ENCODE peak calls at places on chromosome 11, in six cellular contexts. O is transverse colon, V is HCT116, S is stomach, R is prostate gland, Z is esophagus muscularis mucosa. Q is an unnamed sample.

GRCh38 chr11:110907629-110908028 is 195.4 kb upstream of the ARHGAP20 start:
- DNase-seq in Z (peak), R (peak), V (no peak), O (peak), S (peak), Q (no peak)

GRCh38 chr11:130528862-130529261 is 80.4 kb downstream of the ADAMTS15 start:
- DNase-seq in O (no peak), S (no peak), V (no peak), R (no peak), Z (no peak), Q (no peak)

GRCh38 chr11:59891781-59892181 is 13.2 kb downstream of the OOSP3 start:
- DNase-seq in R (no peak), V (no peak), Z (no peak), O (no peak), S (no peak), Q (no peak)

GRCh38 chr11:114063829-114064201 is 4.3 kb downstream of the ZBTB16 start:
- DNase-seq in O (no peak), S (no peak), V (no peak), R (no peak), Z (no peak), Q (no peak)

GRCh38 chr11:65065898-65066297 is 7.5 kb upstream of the NAALADL1 start:
- DNase-seq in Z (no peak), R (no peak), O (no peak), S (no peak), V (no peak), Q (no peak)

GRCh38 chr11:41146326-41146725 is 313.1 kb downstream of the LRRC4C start:
- DNase-seq in V (no peak), R (no peak), O (no peak), S (no peak), Z (no peak), Q (no peak)

GRCh38 chr11:134752526-134752925 is 340.5 kb upstream of the B3GAT1 start:
- DNase-seq in S (no peak), V (no peak), O (no peak), R (no peak), Z (peak), Q (no peak)

GRCh38 chr11:34358666-34359547 is 1.1 kb upstream of the ABTB2 start:
- DNase-seq in V (peak), O (peak), Z (peak), S (peak), R (peak), Q (peak)

GRCh38 chr11:65378208-65378927 is 4.1 kb downstream of the SLC25A45 start:
- DNase-seq in V (no peak), O (peak), R (no peak), Z (no peak), S (no peak), Q (no peak)

GRCh38 chr11:99275521-99275920 is 254.8 kb downstream of the CNTN5 start:
- DNase-seq in S (no peak), R (no peak), O (no peak), V (no peak), Z (no peak), Q (no peak)

DNA sequence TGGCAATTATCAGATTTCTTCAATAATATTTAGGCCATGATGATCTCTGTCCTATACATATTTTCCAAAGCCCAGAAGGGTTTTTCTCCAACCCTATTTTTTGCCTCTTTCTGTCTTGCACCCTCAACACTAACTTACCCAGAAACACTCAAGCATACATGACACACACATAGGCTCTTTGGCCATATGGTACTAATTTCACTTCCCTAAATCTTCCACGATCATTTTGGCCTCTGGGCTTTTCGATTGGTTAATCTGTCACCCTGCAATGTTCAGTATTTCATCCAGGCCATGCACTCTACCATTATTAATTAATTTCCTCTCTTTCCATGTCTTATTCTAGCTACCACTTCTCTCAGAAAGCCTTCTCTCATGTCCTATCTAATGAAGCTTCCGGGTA is 59.8 kb downstream of the LUZP2 start:
- DNase-seq in V (no peak), S (no peak), Z (no peak), R (no peak), O (no peak), Q (no peak)
- TF ChIP-seq POLR2A in V (no peak), S (no peak), Z (no peak), R (no peak), O (no peak), Q (no peak)

GRCh38 chr11:45154276-45154675 is 7.8 kb downstream of the PRDM11 start:
- DNase-seq in V (no peak), Z (no peak), O (no peak), S (peak), R (no peak), Q (no peak)

GRCh38 chr11:45156201-45156600 is 9.8 kb downstream of the PRDM11 start:
- DNase-seq in R (no peak), S (no peak), Z (no peak), O (no peak), V (no peak), Q (no peak)

GRCh38 chr11:45155627-45156180 is 9.3 kb downstream of the PRDM11 start:
- DNase-seq in Z (no peak), S (no peak), R (no peak), V (no peak), O (no peak), Q (no peak)

GRCh38 chr11:45156731-45157130 is 10.3 kb downstream of the PRDM11 start:
- DNase-seq in O (no peak), S (peak), Z (no peak), V (no peak), R (no peak), Q (no peak)

GRCh38 chr11:45155058-45155551 is 8.7 kb downstream of the PRDM11 start:
- DNase-seq in V (no peak), R (no peak), O (no peak), S (peak), Z (no peak), Q (no peak)
- TF ChIP-seq POLR2AphosphoS5 in V (no peak), R (no peak), O (no peak), S (no peak), Z (no peak), Q (no peak)

GRCh38 chr11:11624206-11624605 is 2.4 kb upstream of the GALNT18 start:
- DNase-seq in V (no peak), Z (no peak), R (no peak), O (no peak), S (no peak), Q (no peak)

GRCh38 chr11:11620251-11620965 is 1.4 kb downstream of the GALNT18 start:
- DNase-seq in V (peak), O (peak), S (peak), R (peak), Z (peak), Q (peak)

GRCh38 chr11:11622772-11623531 is 1.1 kb upstream of the GALNT18 start:
- DNase-seq in V (no peak), Z (peak), R (peak), O (no peak), S (no peak), Q (no peak)

GRCh38 chr11:11620966-11621880 is 582 bp downstream of the GALNT18 start:
- DNase-seq in O (peak), V (no peak), R (peak), Z (peak), S (peak), Q (peak)

DNA sequence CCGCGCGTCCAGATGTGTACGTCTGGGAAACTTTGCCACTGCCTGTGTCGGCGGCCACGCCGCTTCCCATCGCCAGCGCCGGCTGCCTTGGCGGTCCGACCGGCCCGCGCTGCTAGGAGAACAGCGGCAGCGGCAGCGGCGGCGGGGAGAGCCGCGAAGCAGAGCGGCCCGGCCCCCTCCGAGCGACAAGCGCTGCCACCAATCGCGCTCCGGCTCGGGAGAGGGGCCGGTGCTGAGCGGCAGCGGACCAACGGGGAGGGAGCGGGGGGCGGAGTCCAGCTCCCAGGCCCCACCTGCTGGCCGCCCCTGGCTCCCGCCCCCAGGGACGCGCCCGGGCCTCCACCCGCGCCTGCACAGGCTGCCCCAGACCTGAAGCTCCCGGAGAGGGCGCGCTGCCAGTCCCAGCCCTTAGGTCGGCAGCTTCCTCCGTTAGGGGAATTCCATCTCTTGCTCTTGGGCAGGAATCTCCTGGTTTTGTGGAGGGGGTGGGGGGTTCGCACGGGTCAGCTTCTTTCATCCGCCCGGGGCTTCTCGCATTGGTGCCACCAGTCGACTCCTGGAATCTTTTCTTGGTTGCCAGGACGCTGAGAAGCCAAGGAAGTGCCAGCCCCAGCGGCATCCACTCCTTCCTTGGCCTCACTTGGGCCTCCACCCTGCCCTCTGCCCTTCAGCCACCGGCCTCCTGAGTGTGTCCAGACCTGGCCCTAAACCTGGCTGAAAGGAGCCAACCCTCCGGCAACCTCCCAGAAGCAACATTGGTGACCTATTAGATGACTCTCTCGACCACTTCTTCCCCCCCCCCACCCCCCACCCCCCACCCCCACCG is at the start of gene GALNT18:
- DNase-seq in Z (peak), O (peak), V (peak), R (peak), S (peak), Q (peak)
- TF ChIP-seq POLR2A in Z (no peak), O (peak), V (peak), R (peak), S (no peak), Q (no peak)

GRCh38 chr11:45807792-45808238 is 2.9 kb downstream of the SLC35C1 start:
- DNase-seq in R (no peak), S (peak), O (no peak), V (no peak), Z (no peak), Q (no peak)
- TF ChIP-seq POLR2AphosphoS5 in R (no peak), S (no peak), O (no peak), V (no peak), Z (no peak), Q (no peak)

DNA sequence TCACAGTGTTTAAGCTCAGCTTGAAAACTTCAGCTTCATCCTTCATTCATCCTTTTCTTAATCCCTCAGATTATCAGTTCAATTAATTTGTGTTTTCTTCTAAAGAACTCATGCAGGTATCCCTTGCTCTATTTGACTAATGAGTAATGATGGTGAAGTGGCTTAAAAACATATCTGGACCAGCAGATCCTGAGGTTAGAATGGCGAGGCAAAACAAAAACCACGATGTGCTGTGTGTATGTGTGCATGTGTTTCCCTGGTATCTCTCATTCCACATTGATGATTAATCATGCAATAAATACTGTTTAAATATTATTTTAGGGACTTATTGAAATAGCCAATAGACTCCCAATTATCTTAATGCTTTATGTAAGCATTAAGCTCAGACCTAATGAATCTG is 437.0 kb downstream of the DYNC2H1 start:
- DNase-seq in S (no peak), V (no peak), R (no peak), Z (peak), O (no peak), Q (no peak)
- TF ChIP-seq POLR2A in S (no peak), V (no peak), R (no peak), Z (no peak), O (no peak), Q (no peak)

GRCh38 chr11:70268526-70268925 is 2.0 kb upstream of the PPFIA1 start:
- DNase-seq in R (no peak), S (no peak), O (no peak), V (no peak), Z (no peak), Q (no peak)

GRCh38 chr11:70271635-70271953 is 1.1 kb downstream of the PPFIA1 start:
- DNase-seq in V (no peak), Z (no peak), R (no peak), S (no peak), O (no peak), Q (no peak)

GRCh38 chr11:70272009-70272408 is 1.5 kb downstream of the PPFIA1 start:
- DNase-seq in Z (no peak), R (no peak), V (no peak), S (no peak), O (no peak), Q (no peak)

GRCh38 chr11:70270877-70271634 is 566 bp downstream of the PPFIA1 start:
- DNase-seq in R (no peak), V (no peak), Z (no peak), O (peak), S (peak), Q (peak)

DNA sequence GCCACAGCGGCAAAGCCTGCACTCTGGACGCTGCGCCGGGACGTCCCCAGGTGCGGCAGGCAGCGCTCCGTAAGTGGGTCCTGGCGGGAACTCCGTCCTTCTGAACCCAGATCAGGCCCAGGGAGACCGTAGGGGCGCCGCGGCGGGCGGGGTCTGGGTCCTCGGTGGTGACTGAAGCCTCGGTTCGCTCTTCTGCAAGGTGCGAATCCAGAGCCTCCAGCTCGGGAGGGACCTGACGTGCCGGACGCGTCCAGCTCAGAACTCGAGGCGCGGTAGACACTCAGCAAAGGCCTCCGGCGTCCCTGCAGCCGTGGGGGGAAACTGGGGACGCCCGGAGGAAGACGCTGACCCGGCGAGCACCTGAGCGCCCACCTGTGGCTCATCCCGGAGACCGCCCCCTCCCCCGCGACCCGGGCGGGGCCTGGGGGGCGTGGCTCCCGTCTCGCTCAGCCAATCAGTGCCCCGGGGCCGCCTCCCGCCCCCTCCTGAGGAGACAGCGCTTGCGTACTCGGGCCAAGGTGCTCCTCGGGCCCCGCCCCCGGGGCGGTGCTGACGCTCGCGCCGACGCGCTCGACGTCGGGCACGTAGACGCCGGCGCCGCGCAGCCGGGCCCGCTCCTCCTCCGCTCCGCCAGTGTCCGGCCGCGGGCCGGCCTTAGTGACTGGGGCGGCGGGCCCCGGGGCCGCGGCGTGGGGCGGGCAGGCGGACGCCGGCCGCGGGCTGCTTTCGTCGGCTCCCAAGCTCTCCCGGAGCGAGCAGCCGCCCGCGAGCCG is at the start of gene PPFIA1:
- DNase-seq in V (peak), S (peak), Z (peak), O (peak), R (peak), Q (peak)
- TF ChIP-seq POLR2AphosphoS5 in V (peak), S (peak), Z (peak), O (peak), R (peak), Q (no peak)

GRCh38 chr11:19992162-19992561 is 168.1 kb downstream of the DBX1 start:
- DNase-seq in V (no peak), O (no peak), Z (no peak), S (no peak), R (no peak), Q (no peak)

GRCh38 chr11:19987243-19987870 is 172.9 kb downstream of the DBX1 start:
- DNase-seq in R (no peak), O (no peak), V (no peak), S (no peak), Z (no peak), Q (no peak)

GRCh38 chr11:19989191-19989590 is 171.1 kb downstream of the DBX1 start:
- DNase-seq in Z (no peak), V (no peak), O (no peak), R (no peak), S (no peak), Q (no peak)

GRCh38 chr11:19985106-19985505 is 175.2 kb downstream of the DBX1 start:
- DNase-seq in R (no peak), S (no peak), Z (no peak), V (no peak), O (no peak), Q (no peak)

GRCh38 chr11:19988598-19988997 is 171.7 kb downstream of the DBX1 start:
- DNase-seq in V (peak), O (peak), R (peak), Z (no peak), S (no peak), Q (no peak)
- TF ChIP-seq POLR2A in V (no peak), O (no peak), R (no peak), Z (no peak), S (no peak), Q (no peak)

GRCh38 chr11:73013021-73013420 is 129.1 kb downstream of the FCHSD2 start:
- DNase-seq in R (no peak), V (no peak), O (no peak), Z (no peak), S (no peak), Q (no peak)

GRCh38 chr11:73017024-73017751 is 124.9 kb downstream of the FCHSD2 start:
- DNase-seq in S (no peak), Z (no peak), V (no peak), O (no peak), R (no peak), Q (no peak)

GRCh38 chr11:73012121-73012863 is 129.8 kb downstream of the FCHSD2 start:
- DNase-seq in R (no peak), S (no peak), O (no peak), Z (no peak), V (no peak), Q (no peak)

GRCh38 chr11:73009972-73010371 is 132.1 kb downstream of the FCHSD2 start:
- DNase-seq in O (no peak), R (no peak), V (no peak), Z (no peak), S (no peak), Q (no peak)

GRCh38 chr11:73011126-73011817 is 130.8 kb downstream of the FCHSD2 start:
- DNase-seq in S (no peak), R (no peak), V (no peak), Z (no peak), O (no peak), Q (no peak)
- TF ChIP-seq POLR2AphosphoS5 in S (no peak), R (no peak), V (no peak), Z (no peak), O (no peak), Q (no peak)

GRCh38 chr11:29171350-29171950 is 845.4 kb downstream of the KCNA4 start:
- DNase-seq in V (no peak), Z (no peak), O (no peak), R (no peak), S (no peak), Q (no peak)
- TF ChIP-seq POLR2A in V (no peak), Z (no peak), O (no peak), R (no peak), S (no peak), Q (no peak)

DNA sequence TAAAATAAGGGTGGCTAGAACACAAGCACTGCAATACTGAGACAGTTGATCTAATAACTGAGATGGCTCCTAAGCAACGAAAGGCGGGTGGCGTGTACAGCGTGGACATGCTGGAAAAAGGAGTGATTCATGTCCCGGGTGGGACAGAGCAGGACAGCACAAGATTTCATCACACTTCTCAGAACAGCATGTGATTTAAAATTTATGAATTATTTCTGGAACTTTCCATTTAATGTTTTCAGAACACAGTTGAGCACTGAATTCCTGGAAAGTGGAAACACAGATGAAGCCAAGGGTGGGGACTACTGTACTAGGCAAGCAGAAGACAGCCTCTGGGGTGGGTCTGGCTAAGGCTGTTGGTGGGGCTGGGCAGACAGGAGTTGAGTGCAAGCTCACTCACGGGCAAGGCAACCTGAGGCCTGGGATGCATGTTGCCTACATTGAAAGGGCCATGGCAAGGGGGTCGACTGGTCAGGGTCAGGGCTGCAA is 165.6 kb upstream of the DDI1 start:
- DNase-seq in Z (peak), V (no peak), R (no peak), O (no peak), S (no peak), Q (no peak)
- TF ChIP-seq POLR2AphosphoS5 in Z (peak), V (no peak), R (no peak), O (no peak), S (no peak), Q (no peak)

Q was measured in GM12891.